ENCODE peak calls at places on chromosomes 2 and 18, in six cellular contexts. F is breast epithelium, V is HCT116, R is SK-N-SH, U is vagina, W is prostate gland. E is an unnamed sample.

GRCh38 chr2:28413152-28413895 is 20.7 kb downstream of the FOSL2 start:
- DNase-seq in U (no peak), V (no peak), R (no peak), F (no peak), W (no peak), E (no peak)

GRCh38 chr2:73283545-73284295 is 558 bp downstream of the FBXO41 start:
- DNase-seq in U (no peak), F (no peak), V (no peak), W (no peak), R (no peak), E (no peak)

GRCh38 chr2:239589855-239590254 is 189.0 kb upstream of the HDAC4 start:
- DNase-seq in V (no peak), U (no peak), F (no peak), W (no peak), R (no peak), E (no peak)

GRCh38 chr18:62450546-62451395 is 72.1 kb upstream of the ZCCHC2 start:
- DNase-seq in R (peak), F (peak), U (no peak), V (peak), W (no peak), E (peak)

GRCh38 chr18:52504589-52504988 is 164.6 kb downstream of the DCC start:
- DNase-seq in W (no peak), R (no peak), F (no peak), U (no peak), V (no peak), E (no peak)

GRCh38 chr2:195489101-195489500 is 167.9 kb upstream of the SLC39A10 start:
- DNase-seq in V (no peak), R (peak), U (no peak), F (no peak), W (no peak), E (no peak)

GRCh38 chr18:75548353-75548752 is 120.8 kb upstream of the SMIM21 start:
- DNase-seq in F (no peak), W (no peak), U (no peak), V (peak), R (peak), E (no peak)

GRCh38 chr18:59428018-59428417 is 69.0 kb upstream of the LMAN1 start:
- DNase-seq in U (peak), W (no peak), F (no peak), R (no peak), V (no peak), E (no peak)

GRCh38 chr18:37712776-37713175 is 147.2 kb upstream of the CELF4 start:
- DNase-seq in V (no peak), F (no peak), R (no peak), U (no peak), W (no peak), E (no peak)

GRCh38 chr2:25298776-25299431 is 42.8 kb downstream of the DNMT3A start:
- DNase-seq in F (no peak), W (no peak), V (no peak), R (no peak), U (no peak), E (no peak)

GRCh38 chr2:79929624-79930023 is 374.9 kb downstream of the LRRTM1 start:
- DNase-seq in W (no peak), U (no peak), V (no peak), R (no peak), F (no peak), E (no peak)

GRCh38 chr2:172334988-172335387 is 92.4 kb upstream of the ITGA6 start:
- DNase-seq in W (no peak), F (no peak), R (no peak), U (no peak), V (no peak), E (no peak)

GRCh38 chr2:170544817-170545216 is 170.3 kb upstream of the SP5 start:
- DNase-seq in R (no peak), F (no peak), U (no peak), V (no peak), W (no peak), E (no peak)

GRCh38 chr2:109604597-109604996 is 9.2 kb downstream of the SEPTIN10 start:
- DNase-seq in V (peak), U (no peak), R (no peak), F (no peak), W (no peak), E (no peak)

GRCh38 chr18:55334875-55335274 is 253.1 kb downstream of the TCF4 start:
- DNase-seq in W (no peak), U (no peak), R (no peak), F (no peak), V (no peak), E (no peak)

GRCh38 chr2:128425731-128426620 is 107.3 kb upstream of the HS6ST1 start:
- DNase-seq in U (no peak), F (peak), W (no peak), V (no peak), R (no peak), E (peak)

GRCh38 chr2:28633739-28634138 is 117.9 kb upstream of the PPP1CB start:
- DNase-seq in R (no peak), V (no peak), U (no peak), W (peak), F (no peak), E (no peak)

GRCh38 chr2:217905395-217905794 is 97.4 kb downstream of the TNS1 start:
- DNase-seq in U (no peak), F (no peak), V (no peak), R (no peak), W (peak), E (peak)

GRCh38 chr2:217903859-217904613 is 98.8 kb downstream of the TNS1 start:
- DNase-seq in W (peak), U (no peak), F (no peak), R (peak), V (no peak), E (peak)

GRCh38 chr2:217905906-217906305 is 96.9 kb downstream of the TNS1 start:
- DNase-seq in W (no peak), R (no peak), F (no peak), U (no peak), V (no peak), E (no peak)

GRCh38 chr2:217903142-217903858 is 99.5 kb downstream of the TNS1 start:
- DNase-seq in U (no peak), V (no peak), F (no peak), W (no peak), R (no peak), E (no peak)

DNA sequence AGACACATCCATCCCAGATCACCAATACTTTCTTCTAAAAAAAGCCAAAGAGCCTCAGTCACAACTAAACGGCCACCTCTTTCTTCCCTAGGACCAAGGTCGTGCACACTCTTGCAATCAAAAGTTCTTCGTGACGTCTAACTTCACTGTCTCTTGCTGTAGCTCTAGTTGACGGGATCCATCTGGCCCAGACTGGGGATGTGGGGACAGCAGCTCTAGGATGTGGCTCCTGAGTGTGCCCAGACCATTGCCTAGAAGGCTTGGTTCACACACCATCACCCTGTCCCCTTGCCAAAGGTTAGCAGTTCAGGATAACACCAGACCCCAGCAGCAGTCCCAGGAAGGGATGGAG is 98.2 kb downstream of the TNS1 start:
- DNase-seq in U (no peak), W (no peak), R (no peak), F (no peak), V (no peak), E (no peak)
- TF ChIP-seq POLR2AphosphoS5 in U (no peak), W (no peak), R (no peak), F (no peak), V (no peak), E (no peak)

GRCh38 chr18:10131036-10131774 is 217.4 kb downstream of the VAPA start:
- DNase-seq in W (no peak), R (peak), V (no peak), U (peak), F (no peak), E (no peak)
- H3K4me3 ChIP-seq in W (no peak), R (peak), V (peak), U (peak), F (no peak), E (peak)

GRCh38 chr2:207759890-207760289 is 9.8 kb downstream of the FZD5 start:
- DNase-seq in W (no peak), V (no peak), R (no peak), U (no peak), F (no peak), E (no peak)
- TF ChIP-seq POLR2AphosphoS5 in W (no peak), V (no peak), R (no peak), U (no peak), F (no peak), E (no peak)

GRCh38 chr2:15559379-15559778 is 1.8 kb downstream of the NBAS start:
- DNase-seq in V (no peak), U (no peak), R (no peak), W (no peak), F (no peak), E (no peak)
- H3K4me3 ChIP-seq in V (no peak), U (no peak), R (no peak), W (no peak), F (no peak), E (peak)

DNA sequence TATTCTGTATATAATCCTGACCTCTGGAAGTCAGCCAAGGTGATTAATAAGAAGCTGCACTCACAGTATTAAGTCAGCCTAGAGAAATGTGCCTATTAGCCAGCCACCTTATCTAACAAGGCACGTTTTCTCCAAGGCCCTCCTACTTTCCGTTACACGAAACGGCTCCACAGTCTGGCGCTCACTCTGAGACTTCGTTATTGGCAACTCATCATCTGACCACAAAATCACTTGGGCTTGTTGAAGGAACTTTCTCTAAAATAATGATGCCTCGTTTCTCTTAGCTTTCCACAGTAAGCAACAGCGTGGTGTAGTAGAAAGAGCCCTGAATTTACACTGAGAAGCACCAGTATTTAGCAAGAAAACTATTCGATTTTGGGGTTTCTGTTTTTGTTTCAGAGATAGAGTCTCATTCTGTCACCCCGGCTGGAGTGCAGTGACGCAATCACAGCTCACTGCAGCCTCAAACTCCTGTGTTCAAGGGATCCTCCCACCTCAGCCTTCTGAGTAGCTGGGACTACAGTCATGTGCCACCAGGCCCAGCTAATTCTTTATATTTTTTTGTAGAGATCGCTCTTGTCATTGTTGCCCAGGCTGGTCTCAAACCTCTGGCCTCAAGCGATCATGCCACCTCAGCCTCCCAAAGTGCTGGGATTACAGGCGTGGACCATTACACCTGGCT is 53.6 kb upstream of the SLC14A1 start:
- DNase-seq in U (no peak), F (no peak), V (no peak), W (no peak), R (no peak), E (no peak)
- TF ChIP-seq POLR2AphosphoS5 in U (no peak), F (no peak), V (no peak), W (no peak), R (no peak), E (no peak)

GRCh38 chr2:17976871-17977746 is 98.6 kb downstream of the KCNS3 start:
- DNase-seq in F (no peak), U (no peak), R (no peak), W (no peak), V (no peak), E (peak)
- H3K4me3 ChIP-seq in F (no peak), U (no peak), R (no peak), W (no peak), V (no peak), E (no peak)

GRCh38 chr2:71669628-71670429 is 216.5 kb downstream of the DYSF start:
- DNase-seq in W (peak), F (no peak), U (peak), V (no peak), R (peak), E (peak)
- TF ChIP-seq POLR2AphosphoS5 in W (no peak), F (no peak), U (no peak), V (no peak), R (no peak), E (no peak)

DNA sequence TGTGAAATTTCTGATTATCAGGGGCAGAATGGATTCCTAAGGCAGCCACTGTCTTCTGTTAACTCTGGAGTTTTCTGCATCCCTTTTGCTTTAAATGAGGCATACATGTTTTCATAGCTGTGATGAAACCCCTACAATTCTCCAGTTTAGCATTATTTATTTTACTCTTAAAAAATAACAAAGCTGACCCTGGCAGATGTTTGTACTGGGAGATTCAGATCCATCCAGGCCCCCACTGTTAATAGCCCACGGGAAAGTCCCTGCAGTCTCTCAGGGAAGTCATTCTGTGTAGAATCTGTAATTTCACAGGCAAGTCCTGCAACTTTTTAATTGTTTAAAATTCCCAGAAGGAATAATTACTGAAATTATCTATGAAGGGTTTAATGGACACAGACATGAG is 343 bp upstream of the SULT1C4 start:
- DNase-seq in F (no peak), U (no peak), V (no peak), W (no peak), R (no peak), E (no peak)
- H3K4me3 ChIP-seq in F (peak), U (peak), V (no peak), W (peak), R (peak), E (peak)